ENCODE peak calls at places on chromosome 21, in five cellular contexts. C is NCI-H2171 treated with DMSO at 0.1 percent for 48 hours, F is NCI-H2081, M is AG09309, O is kidney epithelial cell. W is an unnamed sample.

GRCh38 chr21:32103361-32103760 is 175.5 kb downstream of the MIS18A start:
- DNase-seq in C (no peak), F (no peak), M (no peak), O (no peak), W (no peak)

GRCh38 chr21:17577701-17578100 is 35.0 kb downstream of the BTG3 start:
- DNase-seq in C (no peak), F (no peak), M (no peak), O (no peak), W (no peak)

GRCh38 chr21:44916965-44917364 is 3.7 kb downstream of the ITGB2 start:
- DNase-seq in C (no peak), F (no peak), M (no peak), O (no peak), W (no peak)

GRCh38 chr21:45423201-45423955 is 18.4 kb downstream of the COL18A1 start:
- DNase-seq in C (no peak), F (no peak), M (no peak), O (no peak), W (no peak)

GRCh38 chr21:42683371-42684108 is 30.1 kb downstream of the PDE9A start:
- DNase-seq in C (no peak), F (no peak), M (no peak), O (no peak), W (no peak)

GRCh38 chr21:44708866-44709425 is 2.4 kb downstream of the TSPEAR start:
- DNase-seq in C (no peak), F (no peak), M (no peak), O (no peak), W (no peak)

GRCh38 chr21:34899302-34899701 is 149.8 kb downstream of the RUNX1 start:
- DNase-seq in C (no peak), F (no peak), M (no peak), O (no peak), W (no peak)

GRCh38 chr21:37057614-37058013 is 15.3 kb downstream of the PIGP start:
- DNase-seq in C (no peak), F (no peak), M (no peak), O (no peak), W (no peak)

GRCh38 chr21:45465611-45466329 is 60.8 kb downstream of the COL18A1 start:
- DNase-seq in C (no peak), F (no peak), M (no peak), O (no peak), W (no peak)

GRCh38 chr21:32921632-32922230 is 104.0 kb upstream of the OLIG2 start:
- DNase-seq in C (no peak), F (no peak), M (no peak), O (no peak), W (peak)

W was measured in NCI-H524.